ENCODE peak calls at places on chromosome 20, in six cellular contexts. O is Calu3; H is nephron progenitor cell; I is activated CD8-positive, alpha-beta T cell treated with anti-CD3 and anti-CD28 coated beads for 36 hours; N is choroid plexus epithelial cell; K is GM13977. V is an unnamed sample.

GRCh38 chr20:17505664-17506517 is 25.3 kb downstream of the BFSP1 start:
- DNase-seq in H (no peak), I (peak), N (peak), O (no peak), K (no peak), V (peak)

GRCh38 chr20:36213362-36213761 is 22.9 kb upstream of the AAR2 start:
- DNase-seq in K (no peak), O (no peak), H (no peak), I (no peak), N (no peak), V (no peak)

GRCh38 chr20:54324041-54324440 is 116.2 kb downstream of the PFDN4 start:
- DNase-seq in N (no peak), I (no peak), O (no peak), H (no peak), K (no peak), V (no peak)

GRCh38 chr20:4297141-4297826 is 281.9 kb upstream of the RNF24 start:
- DNase-seq in N (no peak), K (no peak), O (no peak), I (no peak), H (no peak), V (no peak)

GRCh38 chr20:56171087-56172012 is 77.2 kb upstream of the MC3R start:
- DNase-seq in O (no peak), N (peak), H (no peak), K (no peak), I (no peak), V (no peak)

GRCh38 chr20:8901237-8902025 is 167.5 kb upstream of the PLCB4 start:
- DNase-seq in K (no peak), N (peak), O (no peak), I (no peak), H (no peak), V (no peak)

GRCh38 chr20:53829706-53830521 is 236.3 kb upstream of the ZNF217 start:
- DNase-seq in N (peak), K (no peak), H (no peak), O (no peak), I (peak), V (no peak)

GRCh38 chr20:44247676-44248419 is 740 bp downstream of the GDAP1L1 start:
- DNase-seq in N (peak), H (peak), O (peak), I (peak), K (peak), V (peak)

GRCh38 chr20:41141153-41141815 is 3.9 kb downstream of the PLCG1 start:
- DNase-seq in H (no peak), K (no peak), O (no peak), I (peak), N (peak), V (no peak)

GRCh38 chr20:47220161-47220582 is 136.3 kb downstream of the ZMYND8 start:
- DNase-seq in O (peak), K (peak), I (peak), H (peak), N (peak), V (peak)

GRCh38 chr20:54362283-54362682 is 113.1 kb upstream of the DOK5 start:
- DNase-seq in N (no peak), K (no peak), O (no peak), H (no peak), I (no peak), V (no peak)

GRCh38 chr20:12086359-12086758 is 168.7 kb downstream of the BTBD3 start:
- DNase-seq in O (no peak), N (peak), K (no peak), I (no peak), H (no peak), V (no peak)

GRCh38 chr20:35718972-35719635 is 19.9 kb downstream of the ROMO1 start:
- DNase-seq in I (no peak), O (no peak), H (no peak), K (no peak), N (no peak), V (no peak)

GRCh38 chr20:6708010-6708409 is 59.5 kb upstream of the BMP2 start:
- DNase-seq in I (no peak), K (no peak), N (peak), O (peak), H (no peak), V (no peak)

GRCh38 chr20:31710423-31711250 is 12.0 kb downstream of the BCL2L1 start:
- DNase-seq in N (no peak), H (no peak), I (no peak), O (no peak), K (no peak), V (no peak)

DNA sequence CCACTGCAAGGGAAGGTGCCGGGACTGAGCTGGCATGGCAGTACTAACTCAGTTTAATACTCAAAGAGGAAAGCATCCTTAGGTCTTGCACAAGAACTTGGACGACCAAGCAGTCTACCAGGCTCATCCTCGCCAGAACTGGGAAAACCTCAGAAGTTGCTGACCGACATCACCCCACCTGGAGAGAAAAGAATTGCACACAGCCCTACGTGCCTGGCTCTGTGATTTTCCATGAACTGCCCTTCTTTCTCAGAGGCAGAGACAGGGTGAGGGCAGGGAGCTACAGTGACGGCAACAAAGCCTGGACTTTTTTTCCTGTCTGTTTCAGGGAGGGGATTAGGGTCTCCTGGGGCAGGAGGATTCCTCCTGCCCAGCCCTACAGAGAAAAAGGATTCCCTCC is 8.0 kb downstream of the JAG1 start:
- DNase-seq in N (peak), K (no peak), H (no peak), I (no peak), O (no peak), V (no peak)
- TF ChIP-seq CTCF in N (peak), K (no peak), H (no peak), I (no peak), O (no peak), V (no peak)

DNA sequence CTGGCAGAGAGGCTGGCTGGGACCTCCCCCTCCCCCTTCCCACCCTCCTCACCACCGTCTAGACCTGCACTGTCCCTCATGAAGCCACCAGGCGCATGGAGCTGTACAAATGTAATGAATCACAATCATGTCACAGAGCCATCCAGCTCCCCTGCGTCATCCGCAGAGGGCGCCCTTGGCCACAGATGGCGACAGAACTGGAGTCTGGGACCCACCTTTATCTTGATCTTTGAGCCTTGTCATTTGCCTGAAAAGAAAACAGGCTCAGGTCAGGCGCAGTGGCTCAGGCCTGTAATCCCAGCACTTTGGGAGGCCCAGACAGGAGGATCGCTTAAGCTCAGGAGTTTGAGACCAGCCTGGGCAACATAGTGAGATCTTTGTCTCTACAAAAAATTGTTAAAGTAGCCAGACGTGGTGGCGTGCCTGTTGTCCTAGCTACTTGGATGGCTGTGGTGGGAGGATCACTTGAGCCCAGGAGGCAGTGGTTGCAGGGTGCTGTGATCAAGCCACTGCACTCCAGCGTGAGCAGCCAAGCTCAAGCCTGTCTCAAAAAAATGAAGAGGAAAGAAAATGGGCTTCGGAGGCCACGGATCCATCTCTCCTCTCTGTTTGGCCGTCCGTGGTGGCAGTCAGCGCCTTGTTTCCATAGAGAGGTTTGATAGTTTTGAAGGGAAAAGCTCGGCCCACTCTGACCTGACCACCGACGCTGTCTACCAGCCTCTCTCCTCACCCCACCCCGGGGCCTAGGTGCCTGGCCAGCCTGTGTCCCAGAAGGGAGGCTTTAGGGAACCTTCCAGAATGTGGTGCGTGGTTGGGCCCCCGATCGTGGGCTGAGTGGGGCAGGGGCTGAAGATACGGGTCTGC is 6.2 kb downstream of the COL9A3 start:
- DNase-seq in K (peak), N (no peak), I (peak), O (peak), H (peak), V (peak)
- TF ChIP-seq CTCF in K (peak), N (peak), I (peak), O (peak), H (peak), V (peak)

GRCh38 chr20:1509237-1509636 is 18.0 kb upstream of the SIRPB2 start:
- DNase-seq in H (no peak), O (peak), I (peak), K (peak), N (peak), V (peak)
- TF ChIP-seq CTCF in H (peak), O (peak), I (peak), K (peak), N (peak), V (peak)

GRCh38 chr20:3172126-3172932 is 1.0 kb downstream of the LZTS3 start:
- DNase-seq in H (no peak), O (no peak), K (peak), I (no peak), N (no peak), V (peak)
- TF ChIP-seq CTCF in H (no peak), O (no peak), K (no peak), I (no peak), N (no peak), V (no peak)

GRCh38 chr20:57601737-57602136 is 18.5 kb downstream of the ZBP1 start:
- DNase-seq in H (no peak), N (no peak), O (no peak), K (no peak), I (no peak), V (no peak)

GRCh38 chr20:57600324-57601210 is 19.7 kb downstream of the ZBP1 start:
- DNase-seq in N (peak), O (no peak), I (no peak), K (peak), H (no peak), V (no peak)

GRCh38 chr20:57605045-57605444 is 15.2 kb downstream of the ZBP1 start:
- DNase-seq in H (no peak), N (no peak), O (no peak), I (no peak), K (no peak), V (no peak)

GRCh38 chr20:57601211-57601570 is 19.0 kb downstream of the ZBP1 start:
- DNase-seq in O (no peak), H (no peak), N (no peak), I (no peak), K (no peak), V (no peak)

GRCh38 chr20:57603120-57603519 is 17.1 kb downstream of the ZBP1 start:
- DNase-seq in K (no peak), I (no peak), O (no peak), N (no peak), H (no peak), V (no peak)
- TF ChIP-seq CTCF in K (no peak), I (no peak), O (no peak), N (no peak), H (no peak), V (no peak)

DNA sequence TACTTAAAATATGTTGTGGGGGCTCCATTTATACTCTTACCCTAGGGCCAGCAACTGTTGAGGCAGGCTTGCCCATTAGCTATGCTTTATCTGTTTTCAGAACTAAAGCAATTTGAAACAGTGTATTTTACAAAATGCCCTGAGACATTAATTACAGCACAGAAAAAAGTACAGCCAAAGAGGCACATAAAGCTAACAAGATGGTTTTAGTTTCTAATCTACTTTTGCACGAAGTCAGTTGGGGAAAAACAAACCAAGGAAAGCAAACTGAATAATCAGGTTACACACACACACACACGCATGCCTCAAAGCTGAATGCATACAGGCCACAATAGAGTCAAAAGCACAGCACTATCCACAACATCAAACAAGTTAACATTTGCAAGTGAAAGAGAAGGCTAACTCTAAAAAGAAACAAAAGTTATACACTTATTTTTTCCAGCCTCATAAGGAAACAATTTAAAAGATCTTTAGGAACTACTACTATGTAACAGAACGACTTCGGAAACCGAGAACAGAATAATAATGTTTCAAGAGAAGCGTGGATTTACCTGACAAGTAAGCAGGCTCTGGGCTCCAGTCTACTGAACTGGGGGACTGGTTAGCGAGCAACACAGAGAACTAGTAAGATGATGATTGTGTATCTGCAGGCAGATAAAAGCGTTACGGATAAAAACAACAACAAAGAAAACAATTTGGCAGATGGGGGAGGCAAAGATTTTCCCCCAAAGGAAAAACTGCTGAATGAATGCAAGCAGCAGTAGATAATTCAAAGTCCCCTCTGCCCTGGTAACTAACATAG is 1.7 kb downstream of the SYCP2 start:
- DNase-seq in O (no peak), N (no peak), I (no peak), K (no peak), H (no peak), V (no peak)
- TF ChIP-seq CTCF in O (no peak), N (no peak), I (no peak), K (no peak), H (no peak), V (no peak)

GRCh38 chr20:3173582-3174441 is 463 bp upstream of the LZTS3 start:
- DNase-seq in H (peak), K (peak), O (peak), N (peak), I (peak), V (peak)
- TF ChIP-seq CTCF in H (peak), K (no peak), O (no peak), N (peak), I (peak), V (no peak)